ENCODE peak calls at places on chromosomes 16 and 17, in seven cellular contexts. Q is cardiac fibroblast, D is EL, R is NCI-H748 treated with DMSO at 0.1 percent for 48 hours, O is left lobe of liver, K is iPS-NIHi11, C is NCI-H1105 treated with DMSO at 0.1 percent for 48 hours. V is an unnamed sample.
A peak's percentile ranks its signal among the peaks of the same experiment; 100 is the strongest.

GRCh38 chr16:85528528-85529387 is 84.4 kb upstream of the GSE1 start:
- DNase-seq in D (no peak), Q (peak; percentile 8), C (no peak), O (no peak), R (no peak), K (no peak), V (no peak)

GRCh38 chr16:68921654-68922053 is 78.3 kb downstream of the TANGO6 start:
- DNase-seq in R (no peak), K (no peak), Q (peak; percentile 74), C (no peak), D (peak; percentile 41), O (no peak), V (no peak)

GRCh38 chr16:9666834-9667480 is 515.3 kb downstream of the GRIN2A start:
- DNase-seq in Q (no peak), O (no peak), D (no peak), R (peak; percentile 16), K (no peak), C (no peak), V (no peak)

GRCh38 chr17:50594040-50594618 is 33.6 kb downstream of the CACNA1G start:
- DNase-seq in K (no peak), O (no peak), C (no peak), Q (no peak), D (no peak), R (no peak), V (no peak)

GRCh38 chr16:88792668-88793587 is 7.9 kb upstream of the PIEZO1 start:
- DNase-seq in D (no peak), O (no peak), K (no peak), Q (no peak), C (no peak), R (no peak), V (no peak)

GRCh38 chr17:80687819-80688218 is 143.2 kb downstream of the RPTOR start:
- DNase-seq in K (no peak), O (no peak), R (no peak), Q (no peak), C (no peak), D (no peak), V (no peak)

GRCh38 chr17:71430281-71430680 is 690.5 kb upstream of the SOX9 start:
- DNase-seq in K (no peak), R (peak; percentile 65), C (no peak), D (no peak), Q (no peak), O (no peak), V (no peak)

GRCh38 chr16:81251871-81252270 is 13.4 kb downstream of the BCO1 start:
- DNase-seq in D (peak; percentile 37), R (no peak), Q (no peak), K (no peak), C (no peak), O (no peak), V (no peak)

GRCh38 chr17:66684256-66684655 is 150.7 kb upstream of the CACNG5 start:
- DNase-seq in C (no peak), K (no peak), R (no peak), O (no peak), Q (no peak), D (no peak), V (no peak)

GRCh38 chr17:6716736-6717135 is 3.6 kb upstream of the SLC13A5 start:
- DNase-seq in Q (no peak), D (no peak), C (no peak), K (no peak), R (no peak), O (no peak), V (no peak)

GRCh38 chr17:8732406-8733065 is 12.1 kb downstream of the CCDC42 start:
- DNase-seq in D (no peak), Q (no peak), C (no peak), O (no peak), R (no peak), K (no peak), V (no peak)

GRCh38 chr17:48681609-48682008 is 40.7 kb downstream of the PRAC1 start:
- DNase-seq in Q (no peak), O (no peak), C (no peak), D (no peak), R (no peak), K (no peak), V (no peak)

GRCh38 chr17:9644910-9645751 is at the start of gene USP43:
- DNase-seq in R (peak; percentile 73), D (peak; percentile 45), K (peak; percentile 87), O (peak; percentile 79), C (peak; percentile 80), Q (no peak), V (peak; percentile 84)

GRCh38 chr17:41322903-41323895 is 7.7 kb upstream of the KRTAP17-1 start:
- DNase-seq in R (no peak), Q (no peak), C (no peak), D (peak; percentile 12), O (no peak), K (no peak), V (no peak)

GRCh38 chr17:76593964-76594363 is 8.3 kb upstream of the ST6GALNAC2 start:
- DNase-seq in D (no peak), O (no peak), Q (no peak), R (no peak), C (no peak), K (no peak), V (no peak)

GRCh38 chr17:58351182-58351581 is 819 bp downstream of the SUPT4H1 start:
- DNase-seq in C (no peak), O (no peak), Q (no peak), D (no peak), R (no peak), K (no peak), V (no peak)

GRCh38 chr17:57662644-57663308 is 82.3 kb downstream of the CCDC182 start:
- DNase-seq in C (peak; percentile 99), D (peak; percentile 99), R (peak; percentile 98), K (peak; percentile 97), O (peak; percentile 64), Q (peak; percentile 99), V (peak; percentile 98)

GRCh38 chr16:87765473-87765775 is 362 bp downstream of the KLHDC4 start:
- DNase-seq in K (peak; percentile 56), R (no peak), O (no peak), Q (no peak), D (peak; percentile 21), C (peak; percentile 0), V (no peak)

GRCh38 chr17:5821057-5821456 is 236.7 kb upstream of the NLRP1 start:
- DNase-seq in R (no peak), C (no peak), D (peak; percentile 63), Q (no peak), K (no peak), O (no peak), V (no peak)

GRCh38 chr16:17336501-17336900 is 134.3 kb downstream of the XYLT1 start:
- DNase-seq in Q (no peak), C (no peak), R (no peak), K (no peak), D (no peak), O (no peak), V (no peak)

GRCh38 chr16:13379266-13379665 is 477.9 kb downstream of the SHISA9 start:
- DNase-seq in K (no peak), R (no peak), Q (no peak), C (no peak), O (no peak), D (no peak), V (no peak)

GRCh38 chr17:17555151-17555550 is 36.4 kb downstream of the PEMT start:
- DNase-seq in D (no peak), O (no peak), C (no peak), Q (no peak), K (no peak), R (no peak), V (no peak)

GRCh38 chr17:3990391-3991127 is 26.3 kb upstream of the ATP2A3 start:
- DNase-seq in R (no peak), C (no peak), D (no peak), K (no peak), Q (no peak), O (no peak), V (no peak)

GRCh38 chr17:79997004-79997673 is 38.5 kb downstream of the TBC1D16 start:
- DNase-seq in C (no peak), O (no peak), R (no peak), K (no peak), Q (no peak), D (no peak), V (no peak)

GRCh38 chr16:57677622-57678369 is 9.7 kb downstream of the ADGRG3 start:
- DNase-seq in C (no peak), O (peak; percentile 88), Q (no peak), D (no peak), R (no peak), K (no peak), V (no peak)

GRCh38 chr17:81961087-81961514 is at the start of gene NOTUM:
- DNase-seq in C (no peak), D (peak; percentile 42), K (peak; percentile 85), Q (no peak), O (no peak), R (no peak), V (no peak)

GRCh38 chr17:33463887-33464286 is 170.8 kb upstream of the ASIC2 start:
- DNase-seq in R (no peak), C (no peak), Q (peak; percentile 1), K (no peak), O (no peak), D (peak; percentile 21), V (no peak)

GRCh38 chr16:85838381-85838780 is 38.9 kb downstream of the COX4I1 start:
- DNase-seq in D (no peak), Q (no peak), O (no peak), R (no peak), C (no peak), K (no peak), V (no peak)

GRCh38 chr17:19244796-19245195 is 7.6 kb downstream of the EPN2 start:
- DNase-seq in R (no peak), C (peak; percentile 47), Q (no peak), O (no peak), K (no peak), D (no peak), V (peak; percentile 41)

GRCh38 chr16:2150418-2151187 is 2.2 kb downstream of the RAB26 start:
- DNase-seq in K (no peak), R (no peak), Q (peak; percentile 21), C (no peak), O (peak; percentile 75), D (peak; percentile 52), V (peak; percentile 16)

GRCh38 chr16:81520151-81520470 is 75.5 kb downstream of the CMIP start:
- DNase-seq in D (no peak), Q (no peak), O (no peak), C (no peak), K (no peak), R (no peak), V (no peak)

GRCh38 chr17:18946536-18946935 is 5.4 kb upstream of the SLC5A10 start:
- DNase-seq in D (no peak), C (no peak), Q (no peak), O (no peak), R (no peak), K (no peak), V (peak; percentile 11)

GRCh38 chr16:30068750-30069574 is 3.4 kb downstream of the ALDOA start:
- DNase-seq in O (no peak), D (no peak), Q (peak; percentile 43), C (no peak), K (no peak), R (no peak), V (no peak)

GRCh38 chr17:77329741-77330531 is 189.2 kb downstream of the SEC14L1 start:
- DNase-seq in K (no peak), D (no peak), R (no peak), O (peak; percentile 44), Q (no peak), C (no peak), V (no peak)

GRCh38 chr17:57667461-57667923 is 77.6 kb downstream of the CCDC182 start:
- DNase-seq in O (peak; percentile 38), D (no peak), C (no peak), K (no peak), R (no peak), Q (no peak), V (no peak)

GRCh38 chr17:83195330-83196087 is 116.1 kb downstream of the METRNL start:
- DNase-seq in D (peak; percentile 48), O (no peak), R (no peak), K (no peak), C (no peak), Q (peak; percentile 71), V (no peak)

GRCh38 chr17:81556175-81556691 is 4.1 kb upstream of the FAAP100 start:
- DNase-seq in K (no peak), C (no peak), Q (peak; percentile 55), D (peak; percentile 56), O (no peak), R (no peak), V (peak; percentile 60)

V was measured in NCI-H510A treated with DMSO at 0.1 percent for 48 hours.